ENCODE peak calls at places on chromosomes 1 and 21, in seven cellular contexts. One of them, this sample, is unnamed.

GRCh38 chr1:184800876-184801275 is 46.2 kb upstream of the EDEM3 start:
- DNase-seq in lower lobe of right lung: no peak
- DNase-seq in CD8-positive, alpha-beta memory T cell: no peak
- DNase-seq in neural progenitor cell: no peak
- DNase-seq in astrocyte: no peak
- DNase-seq in cardiac muscle cell: no peak
- DNase-seq in upper lobe of left lung: no peak
- DNase-seq in this sample: no peak

GRCh38 chr1:27785763-27786162 is 12.7 kb downstream of the STX12 start:
- DNase-seq in lower lobe of right lung: no peak
- DNase-seq in CD8-positive, alpha-beta memory T cell: no peak
- DNase-seq in neural progenitor cell: peak; percentile 4
- DNase-seq in astrocyte: peak; percentile 36
- DNase-seq in cardiac muscle cell: no peak
- DNase-seq in upper lobe of left lung: no peak
- DNase-seq in this sample: no peak

GRCh38 chr1:157403608-157404007 is 148.7 kb downstream of the FCRL5 start:
- DNase-seq in lower lobe of right lung: no peak
- DNase-seq in CD8-positive, alpha-beta memory T cell: no peak
- DNase-seq in neural progenitor cell: no peak
- DNase-seq in astrocyte: no peak
- DNase-seq in cardiac muscle cell: no peak
- DNase-seq in upper lobe of left lung: no peak
- DNase-seq in this sample: no peak

GRCh38 chr1:9792156-9793042 is 31.4 kb downstream of the CLSTN1 start:
- DNase-seq in lower lobe of right lung: no peak
- DNase-seq in CD8-positive, alpha-beta memory T cell: no peak
- DNase-seq in neural progenitor cell: no peak
- DNase-seq in astrocyte: peak; percentile 26
- DNase-seq in cardiac muscle cell: peak; percentile 71
- DNase-seq in upper lobe of left lung: no peak
- DNase-seq in this sample: no peak

GRCh38 chr1:208252126-208252853 is 8.1 kb upstream of the PLXNA2 start:
- DNase-seq in lower lobe of right lung: peak; percentile 64
- DNase-seq in CD8-positive, alpha-beta memory T cell: no peak
- DNase-seq in neural progenitor cell: peak; percentile 49
- DNase-seq in astrocyte: no peak
- DNase-seq in cardiac muscle cell: peak; percentile 82
- DNase-seq in upper lobe of left lung: no peak
- DNase-seq in this sample: no peak

GRCh38 chr1:46448109-46448911 is 41.3 kb upstream of the DMBX1 start:
- DNase-seq in lower lobe of right lung: no peak
- DNase-seq in CD8-positive, alpha-beta memory T cell: peak; percentile 22
- DNase-seq in neural progenitor cell: peak; percentile 60
- DNase-seq in astrocyte: no peak
- DNase-seq in cardiac muscle cell: peak; percentile 34
- DNase-seq in upper lobe of left lung: peak; percentile 86
- DNase-seq in this sample: no peak

GRCh38 chr1:16440480-16441311 is at the start of gene NECAP2:
- DNase-seq in lower lobe of right lung: peak; percentile 96
- DNase-seq in CD8-positive, alpha-beta memory T cell: peak; percentile 93
- DNase-seq in neural progenitor cell: peak; percentile 97
- DNase-seq in astrocyte: peak; percentile 78
- DNase-seq in cardiac muscle cell: peak; percentile 96
- DNase-seq in upper lobe of left lung: peak; percentile 96
- DNase-seq in this sample: peak; percentile 96

GRCh38 chr1:38046333-38046883 is at the start of gene POU3F1:
- DNase-seq in lower lobe of right lung: no peak
- DNase-seq in CD8-positive, alpha-beta memory T cell: no peak
- DNase-seq in neural progenitor cell: peak; percentile 97
- DNase-seq in astrocyte: no peak
- DNase-seq in cardiac muscle cell: no peak
- DNase-seq in upper lobe of left lung: peak; percentile 90
- DNase-seq in this sample: no peak

GRCh38 chr1:155296660-155297059 is 4.6 kb downstream of the PKLR start:
- DNase-seq in lower lobe of right lung: no peak
- DNase-seq in CD8-positive, alpha-beta memory T cell: no peak
- DNase-seq in neural progenitor cell: no peak
- DNase-seq in astrocyte: no peak
- DNase-seq in cardiac muscle cell: no peak
- DNase-seq in upper lobe of left lung: no peak
- DNase-seq in this sample: no peak

GRCh38 chr1:40003156-40004093 is 37.1 kb upstream of the CAP1 start:
- DNase-seq in lower lobe of right lung: no peak
- DNase-seq in CD8-positive, alpha-beta memory T cell: no peak
- DNase-seq in neural progenitor cell: no peak
- DNase-seq in astrocyte: no peak
- DNase-seq in cardiac muscle cell: no peak
- DNase-seq in upper lobe of left lung: no peak
- DNase-seq in this sample: no peak

GRCh38 chr21:34989337-34990151 is 59.6 kb downstream of the RUNX1 start:
- DNase-seq in lower lobe of right lung: no peak
- DNase-seq in CD8-positive, alpha-beta memory T cell: no peak
- DNase-seq in neural progenitor cell: peak; percentile 25
- DNase-seq in astrocyte: peak; percentile 70
- DNase-seq in cardiac muscle cell: no peak
- DNase-seq in upper lobe of left lung: no peak
- DNase-seq in this sample: no peak

GRCh38 chr1:210755991-210756669 is 377.8 kb downstream of the KCNH1 start:
- DNase-seq in lower lobe of right lung: no peak
- DNase-seq in CD8-positive, alpha-beta memory T cell: no peak
- DNase-seq in neural progenitor cell: no peak
- DNase-seq in astrocyte: no peak
- DNase-seq in cardiac muscle cell: no peak
- DNase-seq in upper lobe of left lung: no peak
- DNase-seq in this sample: no peak

GRCh38 chr1:40078512-40079333 is 18.3 kb downstream of the PPT1 start:
- DNase-seq in lower lobe of right lung: no peak
- DNase-seq in CD8-positive, alpha-beta memory T cell: no peak
- DNase-seq in neural progenitor cell: peak; percentile 69
- DNase-seq in astrocyte: no peak
- DNase-seq in cardiac muscle cell: peak; percentile 73
- DNase-seq in upper lobe of left lung: no peak
- DNase-seq in this sample: no peak

GRCh38 chr1:46526689-46527291 is 24.7 kb downstream of the KNCN start:
- DNase-seq in lower lobe of right lung: no peak
- DNase-seq in CD8-positive, alpha-beta memory T cell: no peak
- DNase-seq in neural progenitor cell: peak; percentile 46
- DNase-seq in astrocyte: no peak
- DNase-seq in cardiac muscle cell: no peak
- DNase-seq in upper lobe of left lung: no peak
- DNase-seq in this sample: no peak

GRCh38 chr21:44897326-44898010 is 23.2 kb downstream of the ITGB2 start:
- DNase-seq in lower lobe of right lung: peak; percentile 77
- DNase-seq in CD8-positive, alpha-beta memory T cell: no peak
- DNase-seq in neural progenitor cell: peak; percentile 78
- DNase-seq in astrocyte: no peak
- DNase-seq in cardiac muscle cell: no peak
- DNase-seq in upper lobe of left lung: no peak
- DNase-seq in this sample: no peak

GRCh38 chr1:109671067-109671466 is 3.2 kb downstream of the GSTM2 start:
- DNase-seq in lower lobe of right lung: no peak
- DNase-seq in CD8-positive, alpha-beta memory T cell: no peak
- DNase-seq in neural progenitor cell: no peak
- DNase-seq in astrocyte: no peak
- DNase-seq in cardiac muscle cell: no peak
- DNase-seq in upper lobe of left lung: peak; percentile 38
- DNase-seq in this sample: no peak

GRCh38 chr21:43190544-43191340 is 21.9 kb downstream of the CRYAA start:
- DNase-seq in lower lobe of right lung: no peak
- DNase-seq in CD8-positive, alpha-beta memory T cell: no peak
- DNase-seq in neural progenitor cell: no peak
- DNase-seq in astrocyte: no peak
- DNase-seq in cardiac muscle cell: no peak
- DNase-seq in upper lobe of left lung: peak; percentile 38
- DNase-seq in this sample: peak; percentile 37

GRCh38 chr1:218553197-218553596 is 208.1 kb downstream of the TGFB2 start:
- DNase-seq in lower lobe of right lung: no peak
- DNase-seq in CD8-positive, alpha-beta memory T cell: no peak
- DNase-seq in neural progenitor cell: no peak
- DNase-seq in astrocyte: no peak
- DNase-seq in cardiac muscle cell: no peak
- DNase-seq in upper lobe of left lung: no peak
- DNase-seq in this sample: no peak

GRCh38 chr1:76266762-76267161 is 192.2 kb downstream of the ST6GALNAC3 start:
- DNase-seq in lower lobe of right lung: no peak
- DNase-seq in CD8-positive, alpha-beta memory T cell: no peak
- DNase-seq in neural progenitor cell: no peak
- DNase-seq in astrocyte: no peak
- DNase-seq in cardiac muscle cell: no peak
- DNase-seq in upper lobe of left lung: no peak
- DNase-seq in this sample: no peak

GRCh38 chr1:53640696-53641065 is 98.3 kb downstream of the GLIS1 start:
- DNase-seq in lower lobe of right lung: peak; percentile 6
- DNase-seq in CD8-positive, alpha-beta memory T cell: no peak
- DNase-seq in neural progenitor cell: no peak
- DNase-seq in astrocyte: no peak
- DNase-seq in cardiac muscle cell: no peak
- DNase-seq in upper lobe of left lung: no peak
- DNase-seq in this sample: peak; percentile 14

GRCh38 chr1:25797939-25798338 is 2.1 kb upstream of the SELENON start:
- DNase-seq in lower lobe of right lung: no peak
- DNase-seq in CD8-positive, alpha-beta memory T cell: no peak
- DNase-seq in neural progenitor cell: peak; percentile 76
- DNase-seq in astrocyte: no peak
- DNase-seq in cardiac muscle cell: peak; percentile 72
- DNase-seq in upper lobe of left lung: no peak
- DNase-seq in this sample: no peak

GRCh38 chr1:25799346-25799720 is 660 bp upstream of the SELENON start:
- DNase-seq in lower lobe of right lung: no peak
- DNase-seq in CD8-positive, alpha-beta memory T cell: no peak
- DNase-seq in neural progenitor cell: no peak
- DNase-seq in astrocyte: no peak
- DNase-seq in cardiac muscle cell: no peak
- DNase-seq in upper lobe of left lung: no peak
- DNase-seq in this sample: no peak

GRCh38 chr1:25799758-25800537 is at the start of gene SELENON:
- DNase-seq in lower lobe of right lung: peak; percentile 86
- DNase-seq in CD8-positive, alpha-beta memory T cell: peak; percentile 59
- DNase-seq in neural progenitor cell: peak; percentile 90
- DNase-seq in astrocyte: peak; percentile 48
- DNase-seq in cardiac muscle cell: peak; percentile 83
- DNase-seq in upper lobe of left lung: peak; percentile 91
- DNase-seq in this sample: peak; percentile 86

GRCh38 chr1:25796807-25797458 is 3.1 kb upstream of the SELENON start:
- DNase-seq in lower lobe of right lung: peak; percentile 89
- DNase-seq in CD8-positive, alpha-beta memory T cell: peak; percentile 87
- DNase-seq in neural progenitor cell: peak; percentile 91
- DNase-seq in astrocyte: peak; percentile 46
- DNase-seq in cardiac muscle cell: peak; percentile 88
- DNase-seq in upper lobe of left lung: peak; percentile 33
- DNase-seq in this sample: peak; percentile 91

GRCh38 chr1:25798666-25799345 is 1.2 kb upstream of the SELENON start:
- DNase-seq in lower lobe of right lung: no peak
- DNase-seq in CD8-positive, alpha-beta memory T cell: no peak
- DNase-seq in neural progenitor cell: no peak
- DNase-seq in astrocyte: no peak
- DNase-seq in cardiac muscle cell: no peak
- DNase-seq in upper lobe of left lung: no peak
- DNase-seq in this sample: no peak
- H3K27ac ChIP-seq in lower lobe of right lung: peak overlapping the region; percentile 85
- H3K27ac ChIP-seq in CD8-positive, alpha-beta memory T cell: no peak overlapping the region
- H3K27ac ChIP-seq in neural progenitor cell: no peak overlapping the region
- H3K27ac ChIP-seq in astrocyte: no peak overlapping the region
- H3K27ac ChIP-seq in cardiac muscle cell: no peak overlapping the region
- H3K27ac ChIP-seq in upper lobe of left lung: peak overlapping the region; percentile 90
- H3K27ac ChIP-seq in this sample: no peak overlapping the region

GRCh38 chr1:204733869-204734596 is 48.5 kb upstream of the LRRN2 start:
- DNase-seq in lower lobe of right lung: no peak
- DNase-seq in CD8-positive, alpha-beta memory T cell: no peak
- DNase-seq in neural progenitor cell: no peak
- DNase-seq in astrocyte: no peak
- DNase-seq in cardiac muscle cell: peak; percentile 74
- DNase-seq in upper lobe of left lung: no peak
- DNase-seq in this sample: no peak
- H3K36me3 ChIP-seq in lower lobe of right lung: no peaks in the 10 kb centered on the region
- H3K36me3 ChIP-seq in CD8-positive, alpha-beta memory T cell: no peaks in the 10 kb centered on the region
- H3K36me3 ChIP-seq in neural progenitor cell: no peaks in the 10 kb centered on the region
- H3K36me3 ChIP-seq in astrocyte: no peaks in the 10 kb centered on the region
- H3K36me3 ChIP-seq in cardiac muscle cell: no peaks in the 10 kb centered on the region
- H3K36me3 ChIP-seq in upper lobe of left lung: no peaks in the 10 kb centered on the region
- H3K36me3 ChIP-seq in this sample: no peaks in the 10 kb centered on the region

GRCh38 chr1:101465941-101466340 is 229.1 kb downstream of the S1PR1 start:
- DNase-seq in lower lobe of right lung: no peak
- DNase-seq in CD8-positive, alpha-beta memory T cell: no peak
- DNase-seq in neural progenitor cell: no peak
- DNase-seq in astrocyte: no peak
- DNase-seq in cardiac muscle cell: no peak
- DNase-seq in upper lobe of left lung: no peak
- DNase-seq in this sample: no peak
- H3K27ac ChIP-seq in lower lobe of right lung: no peak overlapping the region
- H3K27ac ChIP-seq in CD8-positive, alpha-beta memory T cell: no peak overlapping the region
- H3K27ac ChIP-seq in neural progenitor cell: no peak overlapping the region
- H3K27ac ChIP-seq in astrocyte: no peak overlapping the region
- H3K27ac ChIP-seq in cardiac muscle cell: no peak overlapping the region
- H3K27ac ChIP-seq in upper lobe of left lung: no peak overlapping the region
- H3K27ac ChIP-seq in this sample: no peak overlapping the region

GRCh38 chr1:203717120-203717519 is 47.9 kb upstream of the LAX1 start:
- DNase-seq in lower lobe of right lung: no peak
- DNase-seq in CD8-positive, alpha-beta memory T cell: no peak
- DNase-seq in neural progenitor cell: no peak
- DNase-seq in astrocyte: no peak
- DNase-seq in cardiac muscle cell: no peak
- DNase-seq in upper lobe of left lung: no peak
- DNase-seq in this sample: no peak
- H3K36me3 ChIP-seq in lower lobe of right lung: peaks cover 93% of the 10 kb centered on the region
- H3K36me3 ChIP-seq in CD8-positive, alpha-beta memory T cell: peaks cover 42% of the 10 kb centered on the region
- H3K36me3 ChIP-seq in neural progenitor cell: no peaks in the 10 kb centered on the region
- H3K36me3 ChIP-seq in astrocyte: peaks cover 38% of the 10 kb centered on the region
- H3K36me3 ChIP-seq in cardiac muscle cell: peaks cover 47% of the 10 kb centered on the region
- H3K36me3 ChIP-seq in upper lobe of left lung: peaks cover 78% of the 10 kb centered on the region
- H3K36me3 ChIP-seq in this sample: peaks cover 9% of the 10 kb centered on the region

GRCh38 chr21:32818411-32818810 is 46.9 kb upstream of the PAXBP1 start:
- DNase-seq in lower lobe of right lung: no peak
- DNase-seq in CD8-positive, alpha-beta memory T cell: no peak
- DNase-seq in neural progenitor cell: no peak
- DNase-seq in astrocyte: no peak
- DNase-seq in cardiac muscle cell: no peak
- DNase-seq in upper lobe of left lung: no peak
- DNase-seq in this sample: no peak

GRCh38 chr21:32819702-32820101 is 48.1 kb upstream of the PAXBP1 start:
- DNase-seq in lower lobe of right lung: no peak
- DNase-seq in CD8-positive, alpha-beta memory T cell: no peak
- DNase-seq in neural progenitor cell: no peak
- DNase-seq in astrocyte: peak; percentile 80
- DNase-seq in cardiac muscle cell: no peak
- DNase-seq in upper lobe of left lung: no peak
- DNase-seq in this sample: no peak

GRCh38 chr21:32813265-32813903 is 41.8 kb upstream of the PAXBP1 start:
- DNase-seq in lower lobe of right lung: no peak
- DNase-seq in CD8-positive, alpha-beta memory T cell: no peak
- DNase-seq in neural progenitor cell: peak; percentile 26
- DNase-seq in astrocyte: no peak
- DNase-seq in cardiac muscle cell: peak; percentile 13
- DNase-seq in upper lobe of left lung: no peak
- DNase-seq in this sample: no peak

GRCh38 chr21:32814528-32814927 is 43.0 kb upstream of the PAXBP1 start:
- DNase-seq in lower lobe of right lung: no peak
- DNase-seq in CD8-positive, alpha-beta memory T cell: no peak
- DNase-seq in neural progenitor cell: no peak
- DNase-seq in astrocyte: no peak
- DNase-seq in cardiac muscle cell: no peak
- DNase-seq in upper lobe of left lung: no peak
- DNase-seq in this sample: no peak

GRCh38 chr21:32817206-32817605 is 45.7 kb upstream of the PAXBP1 start:
- DNase-seq in lower lobe of right lung: no peak
- DNase-seq in CD8-positive, alpha-beta memory T cell: no peak
- DNase-seq in neural progenitor cell: no peak
- DNase-seq in astrocyte: no peak
- DNase-seq in cardiac muscle cell: no peak
- DNase-seq in upper lobe of left lung: no peak
- DNase-seq in this sample: no peak
- H3K27ac ChIP-seq in lower lobe of right lung: no peak overlapping the region
- H3K27ac ChIP-seq in CD8-positive, alpha-beta memory T cell: no peak overlapping the region
- H3K27ac ChIP-seq in neural progenitor cell: no peak overlapping the region
- H3K27ac ChIP-seq in astrocyte: no peak overlapping the region
- H3K27ac ChIP-seq in cardiac muscle cell: no peak overlapping the region
- H3K27ac ChIP-seq in upper lobe of left lung: no peak overlapping the region
- H3K27ac ChIP-seq in this sample: no peak overlapping the region